ENCODE peak calls at places on chromosomes 4 and X, in seven cellular contexts. One of them, this sample, is unnamed.

GRCh38 chr4:93897559-93897958 is 69.0 kb downstream of the ATOH1 start:
- DNase-seq in ovary: no peak
- DNase-seq in uterus: no peak
- DNase-seq in Peyer's patch: no peak
- DNase-seq in MCF 10A: peak
- DNase-seq in HL-60: no peak
- DNase-seq in activated B cell treated with CpG ODN at 0.5 μM for 24 hours: no peak
- DNase-seq in this sample: peak

GRCh38 chr4:84622959-84623358 is 40.0 kb downstream of the CDS1 start:
- DNase-seq in ovary: no peak
- DNase-seq in uterus: no peak
- DNase-seq in Peyer's patch: no peak
- DNase-seq in MCF 10A: no peak
- DNase-seq in HL-60: no peak
- DNase-seq in activated B cell treated with CpG ODN at 0.5 μM for 24 hours: no peak
- DNase-seq in this sample: no peak

GRCh38 chrX:153919281-153919680 is 6.8 kb downstream of the ARHGAP4 start:
- DNase-seq in ovary: no peak
- DNase-seq in uterus: no peak
- DNase-seq in Peyer's patch: no peak
- DNase-seq in MCF 10A: no peak
- DNase-seq in HL-60: no peak
- DNase-seq in activated B cell treated with CpG ODN at 0.5 μM for 24 hours: no peak
- DNase-seq in this sample: no peak

GRCh38 chrX:70089575-70090297 is 27.5 kb downstream of the OTUD6A start:
- DNase-seq in ovary: no peak
- DNase-seq in uterus: no peak
- DNase-seq in Peyer's patch: no peak
- DNase-seq in MCF 10A: peak
- DNase-seq in HL-60: no peak
- DNase-seq in activated B cell treated with CpG ODN at 0.5 μM for 24 hours: no peak
- DNase-seq in this sample: no peak

GRCh38 chr4:40515037-40515397 is 114.6 kb downstream of the RBM47 start:
- DNase-seq in ovary: no peak
- DNase-seq in uterus: no peak
- DNase-seq in Peyer's patch: no peak
- DNase-seq in MCF 10A: no peak
- DNase-seq in HL-60: no peak
- DNase-seq in activated B cell treated with CpG ODN at 0.5 μM for 24 hours: no peak
- DNase-seq in this sample: peak

GRCh38 chr4:160136021-160136420 is 1033.1 kb downstream of the RAPGEF2 start:
- DNase-seq in ovary: no peak
- DNase-seq in uterus: no peak
- DNase-seq in Peyer's patch: no peak
- DNase-seq in MCF 10A: peak
- DNase-seq in HL-60: no peak
- DNase-seq in activated B cell treated with CpG ODN at 0.5 μM for 24 hours: no peak
- DNase-seq in this sample: no peak

GRCh38 chrX:47809065-47809788 is 27.5 kb upstream of the ZNF81 start:
- DNase-seq in ovary: no peak
- DNase-seq in uterus: no peak
- DNase-seq in Peyer's patch: no peak
- DNase-seq in MCF 10A: no peak
- DNase-seq in HL-60: no peak
- DNase-seq in activated B cell treated with CpG ODN at 0.5 μM for 24 hours: no peak
- DNase-seq in this sample: no peak

GRCh38 chr4:174654634-174655033 is 132.3 kb upstream of the HPGD start:
- DNase-seq in ovary: no peak
- DNase-seq in uterus: no peak
- DNase-seq in Peyer's patch: no peak
- DNase-seq in MCF 10A: no peak
- DNase-seq in HL-60: no peak
- DNase-seq in activated B cell treated with CpG ODN at 0.5 μM for 24 hours: no peak
- DNase-seq in this sample: no peak

GRCh38 chr4:53119685-53120084 is 246.2 kb downstream of the SCFD2 start:
- DNase-seq in ovary: peak
- DNase-seq in uterus: peak
- DNase-seq in Peyer's patch: no peak
- DNase-seq in MCF 10A: peak
- DNase-seq in HL-60: no peak
- DNase-seq in activated B cell treated with CpG ODN at 0.5 μM for 24 hours: no peak
- DNase-seq in this sample: peak

GRCh38 chrX:46727445-46727844 is 31.5 kb downstream of the SLC9A7 start:
- DNase-seq in ovary: no peak
- DNase-seq in uterus: no peak
- DNase-seq in Peyer's patch: no peak
- DNase-seq in MCF 10A: peak
- DNase-seq in HL-60: no peak
- DNase-seq in activated B cell treated with CpG ODN at 0.5 μM for 24 hours: no peak
- DNase-seq in this sample: no peak

GRCh38 chr4:74793757-74794340 is 474 bp downstream of the BTC start:
- DNase-seq in ovary: peak
- DNase-seq in uterus: peak
- DNase-seq in Peyer's patch: peak
- DNase-seq in MCF 10A: peak
- DNase-seq in HL-60: peak
- DNase-seq in activated B cell treated with CpG ODN at 0.5 μM for 24 hours: no peak
- DNase-seq in this sample: peak

GRCh38 chr4:71524746-71525145 is 185.9 kb downstream of the SLC4A4 start:
- DNase-seq in ovary: no peak
- DNase-seq in uterus: no peak
- DNase-seq in Peyer's patch: no peak
- DNase-seq in MCF 10A: no peak
- DNase-seq in HL-60: no peak
- DNase-seq in activated B cell treated with CpG ODN at 0.5 μM for 24 hours: no peak
- DNase-seq in this sample: no peak

GRCh38 chr4:173420821-173421220 is 21.9 kb upstream of the SCRG1 start:
- DNase-seq in ovary: no peak
- DNase-seq in uterus: no peak
- DNase-seq in Peyer's patch: no peak
- DNase-seq in MCF 10A: no peak
- DNase-seq in HL-60: no peak
- DNase-seq in activated B cell treated with CpG ODN at 0.5 μM for 24 hours: no peak
- DNase-seq in this sample: no peak

GRCh38 chr4:167854881-167855280 is 237.5 kb upstream of the ANXA10 start:
- DNase-seq in ovary: no peak
- DNase-seq in uterus: no peak
- DNase-seq in Peyer's patch: no peak
- DNase-seq in MCF 10A: no peak
- DNase-seq in HL-60: no peak
- DNase-seq in activated B cell treated with CpG ODN at 0.5 μM for 24 hours: no peak
- DNase-seq in this sample: no peak

GRCh38 chrX:123713434-123713833 is 19.4 kb downstream of the THOC2 start:
- DNase-seq in ovary: no peak
- DNase-seq in uterus: no peak
- DNase-seq in Peyer's patch: no peak
- DNase-seq in MCF 10A: no peak
- DNase-seq in HL-60: no peak
- DNase-seq in activated B cell treated with CpG ODN at 0.5 μM for 24 hours: no peak
- DNase-seq in this sample: no peak

GRCh38 chr4:66539745-66540144 is 869.5 kb upstream of the EPHA5 start:
- DNase-seq in ovary: no peak
- DNase-seq in uterus: no peak
- DNase-seq in Peyer's patch: no peak
- DNase-seq in MCF 10A: peak
- DNase-seq in HL-60: no peak
- DNase-seq in activated B cell treated with CpG ODN at 0.5 μM for 24 hours: no peak
- DNase-seq in this sample: no peak

GRCh38 chr4:85825937-85826678 is 351.2 kb downstream of the ARHGAP24 start:
- DNase-seq in ovary: no peak
- DNase-seq in uterus: no peak
- DNase-seq in Peyer's patch: no peak
- DNase-seq in MCF 10A: peak
- DNase-seq in HL-60: no peak
- DNase-seq in activated B cell treated with CpG ODN at 0.5 μM for 24 hours: no peak
- DNase-seq in this sample: no peak

GRCh38 chr4:85821688-85822087 is 346.7 kb downstream of the ARHGAP24 start:
- DNase-seq in ovary: no peak
- DNase-seq in uterus: no peak
- DNase-seq in Peyer's patch: no peak
- DNase-seq in MCF 10A: no peak
- DNase-seq in HL-60: no peak
- DNase-seq in activated B cell treated with CpG ODN at 0.5 μM for 24 hours: no peak
- DNase-seq in this sample: no peak

GRCh38 chr4:85818700-85819099 is 343.8 kb downstream of the ARHGAP24 start:
- DNase-seq in ovary: no peak
- DNase-seq in uterus: no peak
- DNase-seq in Peyer's patch: no peak
- DNase-seq in MCF 10A: no peak
- DNase-seq in HL-60: peak
- DNase-seq in activated B cell treated with CpG ODN at 0.5 μM for 24 hours: no peak
- DNase-seq in this sample: no peak

GRCh38 chr4:85824166-85824945 is 349.4 kb downstream of the ARHGAP24 start:
- DNase-seq in ovary: no peak
- DNase-seq in uterus: no peak
- DNase-seq in Peyer's patch: no peak
- DNase-seq in MCF 10A: no peak
- DNase-seq in HL-60: no peak
- DNase-seq in activated B cell treated with CpG ODN at 0.5 μM for 24 hours: no peak
- DNase-seq in this sample: no peak

GRCh38 chr4:85823295-85823694 is 348.3 kb downstream of the ARHGAP24 start:
- DNase-seq in ovary: no peak
- DNase-seq in uterus: no peak
- DNase-seq in Peyer's patch: no peak
- DNase-seq in MCF 10A: peak
- DNase-seq in HL-60: no peak
- DNase-seq in activated B cell treated with CpG ODN at 0.5 μM for 24 hours: no peak
- DNase-seq in this sample: no peak
- TF ChIP-seq CTCF in ovary: no peak
- TF ChIP-seq CTCF in uterus: no peak
- TF ChIP-seq CTCF in Peyer's patch: no peak
- TF ChIP-seq CTCF in MCF 10A: no peak
- TF ChIP-seq CTCF in HL-60: no peak
- TF ChIP-seq CTCF in activated B cell treated with CpG ODN at 0.5 μM for 24 hours: no peak
- TF ChIP-seq CTCF in this sample: no peak

GRCh38 chrX:119690921-119691716 is 1.8 kb downstream of the SEPTIN6 start:
- DNase-seq in ovary: no peak
- DNase-seq in uterus: no peak
- DNase-seq in Peyer's patch: no peak
- DNase-seq in MCF 10A: peak
- DNase-seq in HL-60: peak
- DNase-seq in activated B cell treated with CpG ODN at 0.5 μM for 24 hours: no peak
- DNase-seq in this sample: peak

GRCh38 chrX:119693996-119694451 is 1.1 kb upstream of the SEPTIN6 start:
- DNase-seq in ovary: peak
- DNase-seq in uterus: no peak
- DNase-seq in Peyer's patch: no peak
- DNase-seq in MCF 10A: no peak
- DNase-seq in HL-60: no peak
- DNase-seq in activated B cell treated with CpG ODN at 0.5 μM for 24 hours: no peak
- DNase-seq in this sample: no peak

GRCh38 chrX:119693032-119693995 is at the start of gene SEPTIN6:
- DNase-seq in ovary: peak
- DNase-seq in uterus: peak
- DNase-seq in Peyer's patch: peak
- DNase-seq in MCF 10A: peak
- DNase-seq in HL-60: peak
- DNase-seq in activated B cell treated with CpG ODN at 0.5 μM for 24 hours: peak
- DNase-seq in this sample: peak

GRCh38 chrX:119694601-119695534 is 1.9 kb upstream of the SEPTIN6 start:
- DNase-seq in ovary: no peak
- DNase-seq in uterus: no peak
- DNase-seq in Peyer's patch: no peak
- DNase-seq in MCF 10A: no peak
- DNase-seq in HL-60: no peak
- DNase-seq in activated B cell treated with CpG ODN at 0.5 μM for 24 hours: no peak
- DNase-seq in this sample: no peak

GRCh38 chrX:119692241-119693031 is 532 bp downstream of the SEPTIN6 start:
- DNase-seq in ovary: peak
- DNase-seq in uterus: no peak
- DNase-seq in Peyer's patch: peak
- DNase-seq in MCF 10A: peak
- DNase-seq in HL-60: peak
- DNase-seq in activated B cell treated with CpG ODN at 0.5 μM for 24 hours: no peak
- DNase-seq in this sample: peak
- TF ChIP-seq CTCF in ovary: no peak
- TF ChIP-seq CTCF in uterus: no peak
- TF ChIP-seq CTCF in Peyer's patch: no peak
- TF ChIP-seq CTCF in MCF 10A: no peak
- TF ChIP-seq CTCF in HL-60: no peak
- TF ChIP-seq CTCF in activated B cell treated with CpG ODN at 0.5 μM for 24 hours: no peak
- TF ChIP-seq CTCF in this sample: no peak

GRCh38 chrX:31423575-31424284 is 351.9 kb upstream of the FTHL17 start:
- DNase-seq in ovary: peak
- DNase-seq in uterus: no peak
- DNase-seq in Peyer's patch: no peak
- DNase-seq in MCF 10A: peak
- DNase-seq in HL-60: peak
- DNase-seq in activated B cell treated with CpG ODN at 0.5 μM for 24 hours: no peak
- DNase-seq in this sample: peak
- TF ChIP-seq CTCF in ovary: no peak
- TF ChIP-seq CTCF in uterus: no peak
- TF ChIP-seq CTCF in Peyer's patch: peak
- TF ChIP-seq CTCF in MCF 10A: peak
- TF ChIP-seq CTCF in HL-60: no peak
- TF ChIP-seq CTCF in activated B cell treated with CpG ODN at 0.5 μM for 24 hours: no peak
- TF ChIP-seq CTCF in this sample: no peak

GRCh38 chr4:39455486-39455885 is 3.2 kb downstream of the RPL9 start:
- DNase-seq in ovary: no peak
- DNase-seq in uterus: no peak
- DNase-seq in Peyer's patch: no peak
- DNase-seq in MCF 10A: no peak
- DNase-seq in HL-60: no peak
- DNase-seq in activated B cell treated with CpG ODN at 0.5 μM for 24 hours: no peak
- DNase-seq in this sample: no peak

GRCh38 chr4:39453738-39454137 is 5.0 kb downstream of the RPL9 start:
- DNase-seq in ovary: no peak
- DNase-seq in uterus: no peak
- DNase-seq in Peyer's patch: no peak
- DNase-seq in MCF 10A: no peak
- DNase-seq in HL-60: no peak
- DNase-seq in activated B cell treated with CpG ODN at 0.5 μM for 24 hours: no peak
- DNase-seq in this sample: no peak

GRCh38 chr4:39452860-39453587 is 5.7 kb downstream of the RPL9 start:
- DNase-seq in ovary: no peak
- DNase-seq in uterus: no peak
- DNase-seq in Peyer's patch: no peak
- DNase-seq in MCF 10A: no peak
- DNase-seq in HL-60: no peak
- DNase-seq in activated B cell treated with CpG ODN at 0.5 μM for 24 hours: no peak
- DNase-seq in this sample: no peak

GRCh38 chr4:39456946-39457763 is 1.6 kb downstream of the RPL9 start:
- DNase-seq in ovary: no peak
- DNase-seq in uterus: no peak
- DNase-seq in Peyer's patch: no peak
- DNase-seq in MCF 10A: no peak
- DNase-seq in HL-60: no peak
- DNase-seq in activated B cell treated with CpG ODN at 0.5 μM for 24 hours: no peak
- DNase-seq in this sample: no peak

GRCh38 chr4:39458505-39459300 is at the start of the genes LIAS and RPL9:
- DNase-seq in ovary: peak
- DNase-seq in uterus: peak
- DNase-seq in Peyer's patch: peak
- DNase-seq in MCF 10A: peak
- DNase-seq in HL-60: peak
- DNase-seq in activated B cell treated with CpG ODN at 0.5 μM for 24 hours: peak
- DNase-seq in this sample: peak
- TF ChIP-seq CTCF in ovary: peak
- TF ChIP-seq CTCF in uterus: no peak
- TF ChIP-seq CTCF in Peyer's patch: no peak
- TF ChIP-seq CTCF in MCF 10A: no peak
- TF ChIP-seq CTCF in HL-60: no peak
- TF ChIP-seq CTCF in activated B cell treated with CpG ODN at 0.5 μM for 24 hours: no peak
- TF ChIP-seq CTCF in this sample: no peak

GRCh38 chr4:108650212-108651067 is at the start of gene OSTC:
- DNase-seq in ovary: peak
- DNase-seq in uterus: peak
- DNase-seq in Peyer's patch: peak
- DNase-seq in MCF 10A: peak
- DNase-seq in HL-60: peak
- DNase-seq in activated B cell treated with CpG ODN at 0.5 μM for 24 hours: peak
- DNase-seq in this sample: peak
- TF ChIP-seq CTCF in ovary: no peak
- TF ChIP-seq CTCF in uterus: peak
- TF ChIP-seq CTCF in Peyer's patch: peak
- TF ChIP-seq CTCF in MCF 10A: peak
- TF ChIP-seq CTCF in HL-60: no peak
- TF ChIP-seq CTCF in activated B cell treated with CpG ODN at 0.5 μM for 24 hours: no peak
- TF ChIP-seq CTCF in this sample: no peak

This sample was measured in RWPE1.